ENCODE peak calls at places on chromosomes 11 and 22, in four cellular contexts. Y is mesendoderm, T is PC-3, P is DND-41. I is an unnamed sample.
A peak's percentile ranks its signal among the peaks of the same experiment; 100 is the strongest.

GRCh38 chr11:131278472-131278871 is 91.9 kb upstream of the NTM start:
- DNase-seq in Y (no peak), T (no peak), P (no peak), I (no peak)

GRCh38 chr11:118786657-118787056 is 4.3 kb downstream of the DDX6 start:
- DNase-seq in Y (no peak), T (no peak), P (no peak), I (no peak)

GRCh38 chr11:107157809-107158187 is 139.5 kb upstream of the GUCY1A2 start:
- DNase-seq in P (no peak), T (peak; percentile 27), Y (peak; percentile 17), I (no peak)

GRCh38 chr11:68935066-68935465 is 31.4 kb downstream of the IGHMBP2 start:
- DNase-seq in P (no peak), Y (no peak), T (no peak), I (no peak)

GRCh38 chr11:16312242-16312641 is 44.1 kb downstream of the SOX6 start:
- DNase-seq in P (no peak), Y (no peak), T (no peak), I (no peak)

GRCh38 chr22:23608583-23608982 is 23.5 kb downstream of the DRICH1 start:
- DNase-seq in P (peak; percentile 50), T (peak; percentile 4), Y (peak; percentile 63), I (peak; percentile 8)

GRCh38 chr11:107385361-107385982 is 72.2 kb downstream of the CWF19L2 start:
- DNase-seq in Y (no peak), T (peak; percentile 95), P (no peak), I (peak; percentile 59)

GRCh38 chr11:94791216-94791889 is 23.2 kb downstream of the AMOTL1 start:
- DNase-seq in Y (no peak), P (no peak), T (no peak), I (no peak)

GRCh38 chr11:57100638-57101312 is 81.0 kb upstream of the LRRC55 start:
- DNase-seq in Y (no peak), T (no peak), P (no peak), I (no peak)

GRCh38 chr11:356610-357009 is 12.7 kb upstream of the B4GALNT4 start:
- DNase-seq in P (no peak), T (no peak), Y (no peak), I (no peak)

GRCh38 chr11:113974741-113975470 is at the start of gene HTR3A:
- DNase-seq in T (peak; percentile 52), Y (peak; percentile 89), P (no peak), I (peak; percentile 21)

GRCh38 chr22:20980523-20980922 is 1.6 kb upstream of the LZTR1 start:
- DNase-seq in Y (no peak), P (no peak), T (no peak), I (no peak)

GRCh38 chr11:62850911-62851806 is 11.8 kb upstream of the WDR74 start:
- DNase-seq in T (peak; percentile 48), P (peak; percentile 47), Y (peak; percentile 91), I (no peak)

GRCh38 chr11:122023614-122024250 is 92.3 kb downstream of the BLID start:
- DNase-seq in P (no peak), Y (no peak), T (peak; percentile 36), I (peak; percentile 62)

GRCh38 chr22:33062402-33062801 is 4.2 kb upstream of the SYN3 start:
- DNase-seq in P (no peak), Y (no peak), T (no peak), I (no peak)

GRCh38 chr11:61091373-61092279 is 10.7 kb upstream of the CD5 start:
- DNase-seq in P (no peak), T (no peak), Y (peak; percentile 65), I (peak; percentile 1)
- H3K9ac ChIP-seq in P (no peak overlapping the region), T (no peak overlapping the region), Y (no peak overlapping the region), I (no peak overlapping the region)

GRCh38 chr11:70608568-70609314 is 210.4 kb downstream of the CTTN start:
- DNase-seq in T (no peak), Y (peak; percentile 16), P (no peak), I (peak; percentile 60)

GRCh38 chr11:70611166-70611565 is 212.8 kb downstream of the CTTN start:
- DNase-seq in P (no peak), T (no peak), Y (no peak), I (no peak)

GRCh38 chr11:70612459-70613141 is 214.3 kb downstream of the CTTN start:
- DNase-seq in T (no peak), Y (no peak), P (no peak), I (no peak)

GRCh38 chr11:70611890-70612289 is 213.6 kb downstream of the CTTN start:
- DNase-seq in Y (peak; percentile 18), T (no peak), P (no peak), I (no peak)

GRCh38 chr11:70610561-70610960 is 212.2 kb downstream of the CTTN start:
- DNase-seq in P (no peak), Y (no peak), T (no peak), I (peak; percentile 51)
- H3K27me3 ChIP-seq in P (no peaks in the 10 kb centered on the region), Y (no peaks in the 10 kb centered on the region), T (no peaks in the 10 kb centered on the region), I (no peaks in the 10 kb centered on the region)

DNA sequence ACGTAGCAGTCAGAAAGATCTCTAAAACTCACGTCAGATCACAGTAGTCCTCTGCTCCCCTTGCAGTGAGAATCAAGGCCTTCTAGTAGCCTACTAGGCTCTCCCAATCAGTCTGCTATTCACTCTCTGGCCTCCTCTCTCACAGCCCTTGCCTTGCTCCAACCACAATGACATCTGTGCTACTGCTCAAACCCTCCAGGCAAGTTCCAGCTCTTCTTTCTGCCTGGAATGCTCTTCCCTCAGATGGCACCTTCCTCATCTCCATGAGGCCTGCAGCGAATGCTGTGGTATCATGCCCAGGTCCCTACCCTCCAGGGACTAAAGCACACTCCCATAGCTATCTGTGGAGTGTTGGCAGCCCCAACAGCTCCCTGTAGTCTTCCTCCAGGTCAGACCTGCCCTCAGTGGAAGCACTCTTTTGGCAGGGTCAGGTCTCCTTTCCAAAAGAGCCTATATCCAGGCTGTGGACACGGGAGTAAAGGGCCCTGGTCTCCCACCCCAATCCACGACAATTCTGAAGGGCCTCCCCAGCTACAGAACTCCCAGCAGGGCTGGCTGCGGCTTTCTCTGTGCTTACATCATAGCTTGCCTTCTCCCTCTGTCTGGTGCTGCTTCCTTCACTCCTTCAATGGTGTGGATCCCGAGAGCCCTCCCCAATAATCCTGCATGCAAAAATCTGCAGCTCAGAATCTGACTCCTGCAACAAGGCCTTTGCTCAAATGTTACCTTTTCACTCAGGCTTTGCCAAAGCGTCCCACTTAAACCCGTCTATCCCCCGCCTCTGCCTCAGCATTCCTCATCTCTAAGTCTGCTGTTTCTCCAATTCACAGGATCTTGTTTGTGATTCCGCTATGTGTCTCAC is 8.9 kb downstream of the HIRA start:
- DNase-seq in Y (peak; percentile 37), P (peak; percentile 40), T (no peak), I (peak; percentile 16)
- H3K9ac ChIP-seq in Y (peak overlapping the region; percentile 13), P (peak overlapping the region; percentile 9), T (no peak overlapping the region), I (no peak overlapping the region)

GRCh38 chr22:36824655-36825054 is 7.8 kb upstream of the PVALB start:
- DNase-seq in T (no peak), P (no peak), Y (no peak), I (no peak)
- H3K27me3 ChIP-seq in T (peaks cover 8% of the 10 kb centered on the region), P (peaks cover 4% of the 10 kb centered on the region), Y (no peaks in the 10 kb centered on the region), I (peaks cover 77% of the 10 kb centered on the region)

GRCh38 chr22:30290679-30291333 is 1.5 kb upstream of the CASTOR1 start:
- DNase-seq in P (peak; percentile 89), Y (peak; percentile 86), T (peak; percentile 62), I (peak; percentile 51)
- H3K9ac ChIP-seq in P (peak overlapping the region; percentile 83), Y (no peak overlapping the region), T (no peak overlapping the region), I (peak overlapping the region; percentile 64)

DNA sequence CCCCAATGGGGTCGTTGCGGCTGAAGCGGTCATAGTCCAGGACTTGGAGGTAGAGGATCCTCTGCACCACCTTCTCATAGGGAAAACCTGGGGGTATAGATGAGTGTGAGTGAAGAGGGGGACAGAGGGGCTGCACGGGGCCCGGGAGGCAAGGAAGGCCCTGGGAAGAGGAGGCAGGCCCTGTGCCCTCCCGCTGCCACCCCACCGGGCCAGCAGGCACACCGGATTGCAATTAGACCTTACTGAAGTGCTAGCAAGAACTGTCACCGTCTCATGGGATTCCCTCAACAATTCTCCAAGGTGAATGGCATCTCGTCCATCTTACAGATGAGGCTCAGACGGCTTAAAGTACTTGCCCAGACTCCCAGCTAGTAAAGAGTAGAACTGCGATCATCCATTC is 15.9 kb downstream of the LRRC10B start:
- DNase-seq in T (no peak), P (no peak), Y (no peak), I (no peak)
- H3K27me3 ChIP-seq in T (no peaks in the 10 kb centered on the region), P (peaks cover 7% of the 10 kb centered on the region), Y (no peaks in the 10 kb centered on the region), I (peaks cover 22% of the 10 kb centered on the region)